ENCODE peak calls at places on chromosomes 6 and 20, in eight cellular contexts. B is heart right ventricle, U is T-helper 2 cell, J is esophagus squamous epithelium, Y is spleen, N is erythroblast, X is cerebellum, T is AG08395. P is an unnamed sample.
A peak's percentile ranks its signal among the peaks of the same experiment; 100 is the strongest.

GRCh38 chr6:88983532-88983931 is 20.1 kb upstream of the RNGTT start:
- DNase-seq in B (no peak), U (no peak), J (no peak), Y (no peak), N (peak; percentile 7), X (no peak), T (peak; percentile 32), P (no peak)

GRCh38 chr6:140572129-140572528 is 1197.7 kb upstream of the CITED2 start:
- DNase-seq in B (no peak), U (no peak), J (no peak), Y (no peak), N (no peak), X (no peak), T (peak; percentile 65), P (no peak)

GRCh38 chr20:20204326-20204725 is 152.0 kb downstream of the CFAP61 start:
- DNase-seq in B (no peak), U (no peak), J (no peak), Y (no peak), N (no peak), X (no peak), T (no peak), P (no peak)

GRCh38 chr6:142146828-142147662 is at the start of the genes NMBR and VTA1:
- DNase-seq in B (peak; percentile 94), U (peak; percentile 94), J (peak; percentile 94), Y (peak; percentile 99), N (peak; percentile 99), X (peak; percentile 90), T (peak; percentile 96), P (peak; percentile 92)

GRCh38 chr6:45377041-45377554 is 636 bp downstream of the SUPT3H start:
- DNase-seq in B (no peak), U (no peak), J (peak; percentile 55), Y (no peak), N (no peak), X (peak; percentile 10), T (no peak), P (no peak)

GRCh38 chr6:72411872-72412708 is 209.8 kb upstream of the KCNQ5 start:
- DNase-seq in B (peak; percentile 51), U (peak; percentile 55), J (no peak), Y (peak; percentile 89), N (peak; percentile 81), X (peak; percentile 80), T (peak; percentile 85), P (peak; percentile 86)

GRCh38 chr6:163797313-163797712 is 382.8 kb downstream of the QKI start:
- DNase-seq in B (no peak), U (no peak), J (no peak), Y (no peak), N (no peak), X (no peak), T (no peak), P (no peak)

GRCh38 chr20:49615401-49616153 is 47.6 kb upstream of the PTGIS start:
- DNase-seq in B (peak; percentile 81), U (no peak), J (no peak), Y (peak; percentile 79), N (peak; percentile 65), X (no peak), T (no peak), P (no peak)

GRCh38 chr6:113351183-113351834 is 505.8 kb upstream of the MARCKS start:
- DNase-seq in B (no peak), U (no peak), J (no peak), Y (no peak), N (no peak), X (no peak), T (no peak), P (no peak)

GRCh38 chr6:116530436-116530835 is 15.0 kb downstream of the TRAPPC3L start:
- DNase-seq in B (no peak), U (no peak), J (no peak), Y (no peak), N (no peak), X (no peak), T (no peak), P (no peak)

GRCh38 chr6:161750677-161751076 is 476.8 kb upstream of the AGPAT4 start:
- DNase-seq in B (no peak), U (no peak), J (no peak), Y (no peak), N (no peak), X (no peak), T (no peak), P (no peak)

GRCh38 chr6:122286512-122286911 is 112.9 kb upstream of the HSF2 start:
- DNase-seq in B (no peak), U (no peak), J (no peak), Y (no peak), N (no peak), X (no peak), T (no peak), P (no peak)

GRCh38 chr6:74851598-74851997 is 354.3 kb downstream of the COL12A1 start:
- DNase-seq in B (no peak), U (no peak), J (no peak), Y (no peak), N (no peak), X (no peak), T (peak; percentile 71), P (no peak)

GRCh38 chr6:132369526-132369925 is 31.7 kb downstream of the MOXD1 start:
- DNase-seq in B (no peak), U (no peak), J (no peak), Y (no peak), N (no peak), X (no peak), T (peak; percentile 57), P (no peak)

GRCh38 chr6:165556116-165556843 is 106.8 kb downstream of the PDE10A start:
- DNase-seq in B (no peak), U (no peak), J (no peak), Y (no peak), N (no peak), X (no peak), T (no peak), P (no peak)

GRCh38 chr6:11271637-11272036 is 39.2 kb upstream of the NEDD9 start:
- DNase-seq in B (no peak), U (no peak), J (no peak), Y (no peak), N (no peak), X (no peak), T (no peak), P (no peak)